ENCODE peak calls at places on chromosomes 1 and 21, in five cellular contexts. Z is HepG2, R is K562, Y is GM12878, L is SK-N-SH. F is an unnamed sample.

GRCh38 chr1:183841950-183842816 is 37.3 kb downstream of the RGL1 start:
- DNase-seq in Z (peak), R (no peak), L (peak), Y (peak), F (no peak)

GRCh38 chr1:77253211-77253610 is 28.6 kb upstream of the AK5 start:
- DNase-seq in L (no peak), R (no peak), Z (no peak), Y (no peak), F (no peak)

GRCh38 chr1:208252126-208252853 is 8.1 kb upstream of the PLXNA2 start:
- DNase-seq in Z (peak), R (peak), Y (no peak), L (peak), F (peak)

GRCh38 chr1:1358433-1359201 is at the start of gene MXRA8:
- DNase-seq in Z (peak), Y (no peak), L (no peak), R (peak), F (no peak)

GRCh38 chr1:61388586-61388985 is 306.2 kb downstream of the NFIA start:
- DNase-seq in Z (no peak), Y (no peak), R (no peak), L (no peak), F (no peak)

GRCh38 chr1:201461783-201462441 is 7.1 kb downstream of the PHLDA3 start:
- DNase-seq in R (peak), Z (peak), Y (no peak), L (no peak), F (peak)

GRCh38 chr1:207500306-207500705 is 4.3 kb downstream of the CR1 start:
- DNase-seq in L (no peak), R (peak), Y (no peak), Z (no peak), F (no peak)

GRCh38 chr1:171581766-171582165 is 40.3 kb upstream of the MYOCOS start:
- DNase-seq in R (no peak), L (no peak), Y (no peak), Z (no peak), F (no peak)

GRCh38 chr1:97243973-97244560 is 522.5 kb downstream of the PTBP2 start:
- DNase-seq in L (peak), Y (no peak), Z (no peak), R (no peak), F (no peak)

GRCh38 chr1:19416919-19417441 is 68.4 kb downstream of the CAPZB start:
- DNase-seq in Y (no peak), L (no peak), Z (no peak), R (no peak), F (no peak)

GRCh38 chr1:161044535-161044907 is 1.3 kb downstream of the USF1 start:
- DNase-seq in Y (no peak), R (no peak), Z (no peak), L (no peak), F (no peak)

GRCh38 chr1:232669981-232670763 is 40.2 kb upstream of the SIPA1L2 start:
- DNase-seq in Y (no peak), L (no peak), R (no peak), Z (no peak), F (no peak)

GRCh38 chr1:152053375-152053774 is 16.6 kb upstream of the S100A11 start:
- DNase-seq in L (no peak), R (no peak), Y (no peak), Z (no peak), F (no peak)

GRCh38 chr1:201461193-201461657 is 7.8 kb downstream of the PHLDA3 start:
- DNase-seq in L (no peak), Y (no peak), R (peak), Z (peak), F (peak)

GRCh38 chr21:32007461-32007860 is 134.6 kb downstream of the HUNK start:
- DNase-seq in R (no peak), L (no peak), Z (no peak), Y (no peak), F (peak)

GRCh38 chr1:59574085-59574484 is 240.7 kb upstream of the HOOK1 start:
- DNase-seq in Y (no peak), L (no peak), R (no peak), Z (no peak), F (no peak)

GRCh38 chr1:152761609-152762213 is 3.9 kb downstream of the KPRP start:
- DNase-seq in R (no peak), L (no peak), Z (no peak), Y (no peak), F (no peak)

GRCh38 chr1:218211241-218211640 is 73.9 kb upstream of the RRP15 start:
- DNase-seq in Z (no peak), Y (no peak), L (no peak), R (no peak), F (no peak)

GRCh38 chr1:21242846-21243245 is 47.4 kb downstream of the ECE1 start:
- DNase-seq in L (no peak), Y (no peak), R (no peak), Z (no peak), F (no peak)

GRCh38 chr1:20343149-20343936 is 52.7 kb downstream of the VWA5B1 start:
- DNase-seq in Y (no peak), Z (no peak), R (peak), L (peak), F (no peak)

GRCh38 chr1:218642033-218642954 is 297.2 kb downstream of the TGFB2 start:
- DNase-seq in Y (no peak), R (no peak), L (no peak), Z (no peak), F (no peak)

GRCh38 chr1:218478336-218478735 is 133.2 kb downstream of the TGFB2 start:
- DNase-seq in Z (peak), L (no peak), R (no peak), Y (no peak), F (peak)

GRCh38 chr1:31020007-31020790 is 45.3 kb downstream of the PUM1 start:
- DNase-seq in Z (no peak), R (no peak), Y (no peak), L (peak), F (no peak)

GRCh38 chr1:169193191-169193850 is 86.8 kb downstream of the ATP1B1 start:
- DNase-seq in Z (no peak), R (peak), Y (no peak), L (peak), F (no peak)

GRCh38 chr21:39377444-39378050 is 28.7 kb upstream of the HMGN1 start:
- DNase-seq in L (no peak), R (peak), Z (peak), Y (no peak), F (no peak)

GRCh38 chr1:210376836-210377377 is 48.2 kb downstream of the HHAT start:
- DNase-seq in L (no peak), Y (no peak), R (no peak), Z (no peak), F (no peak)

GRCh38 chr1:61051455-61052392 is 30.6 kb upstream of the NFIA start:
- DNase-seq in Y (no peak), Z (no peak), R (peak), L (no peak), F (no peak)

GRCh38 chr21:13368200-13368599 is 241.4 kb upstream of the POTED start:
- DNase-seq in L (no peak), Z (no peak), Y (no peak), R (no peak), F (no peak)

GRCh38 chr1:42282024-42282579 is 52.9 kb downstream of the FOXJ3 start:
- DNase-seq in Y (no peak), L (no peak), Z (peak), R (no peak), F (no peak)

GRCh38 chr1:237972186-237972585 is 81.5 kb upstream of the ZP4 start:
- DNase-seq in L (peak), R (no peak), Y (no peak), Z (no peak), F (no peak)

GRCh38 chr1:64891440-64891815 is 74.9 kb downstream of the JAK1 start:
- DNase-seq in R (no peak), L (no peak), Y (no peak), Z (no peak), F (no peak)

GRCh38 chr1:107473065-107473464 is 332.2 kb downstream of the NTNG1 start:
- DNase-seq in R (no peak), Z (no peak), L (no peak), Y (no peak), F (no peak)

GRCh38 chr1:81846630-81847029 is 45.9 kb downstream of the ADGRL2 start:
- DNase-seq in Z (no peak), L (no peak), Y (no peak), R (no peak), F (no peak)

GRCh38 chr1:81840805-81841204 is 40.1 kb downstream of the ADGRL2 start:
- DNase-seq in R (no peak), L (no peak), Y (no peak), Z (no peak), F (no peak)

GRCh38 chr1:81844477-81844876 is 43.7 kb downstream of the ADGRL2 start:
- DNase-seq in L (no peak), Z (no peak), Y (no peak), R (no peak), F (no peak)

GRCh38 chr1:81838600-81839218 is 38.0 kb downstream of the ADGRL2 start:
- DNase-seq in L (no peak), R (no peak), Z (no peak), Y (no peak), F (no peak)

DNA sequence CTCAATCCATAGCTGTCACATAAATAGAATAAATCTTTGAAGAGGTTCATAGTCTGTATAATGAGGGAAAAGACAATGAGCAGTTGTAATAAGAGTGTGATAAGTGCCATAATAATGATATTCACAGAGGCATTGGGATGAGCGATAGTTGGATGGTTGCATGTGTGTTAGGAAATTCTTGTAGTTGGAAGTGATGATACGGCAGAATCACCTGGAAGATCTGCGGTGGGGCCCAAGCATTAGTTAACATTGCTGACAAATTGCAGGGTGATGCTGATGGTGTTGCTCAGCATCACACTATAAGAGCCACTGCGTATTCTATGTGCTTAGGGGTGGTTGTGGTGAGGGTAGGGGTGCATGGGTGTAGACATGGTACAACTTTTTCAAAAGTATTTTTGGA is 41.1 kb downstream of the ADGRL2 start:
- DNase-seq in Z (no peak), Y (no peak), L (no peak), R (no peak), F (no peak)
- TF ChIP-seq SMC3 in Z (no peak), Y (no peak), L (no peak), R (no peak), F (no peak)

DNA sequence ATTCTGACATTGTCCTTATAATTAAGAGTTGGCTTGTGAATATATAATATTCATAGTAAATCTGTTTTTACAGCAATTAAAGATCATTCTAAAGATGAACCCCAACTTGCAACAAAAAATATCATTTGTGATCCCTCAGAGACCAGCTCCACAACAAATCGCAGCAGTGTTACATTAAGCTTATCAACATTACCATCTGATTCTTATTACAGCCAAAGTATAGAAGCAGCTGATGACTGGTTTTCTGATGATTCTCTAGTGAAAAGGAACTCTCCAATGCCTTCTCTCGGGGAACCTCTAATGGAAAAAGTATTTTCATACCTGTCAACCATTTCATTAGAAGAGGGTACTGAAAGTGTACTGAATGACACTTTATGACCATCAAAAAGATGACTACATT is 45.4 kb downstream of the C1orf185 start:
- DNase-seq in Z (no peak), L (peak), R (no peak), Y (no peak), F (no peak)
- TF ChIP-seq EP300 in Z (no peak), L (no peak), R (no peak), Y (no peak), F (no peak)

GRCh38 chr1:228035844-228036243 is 29.0 kb downstream of the WNT3A start:
- DNase-seq in L (no peak), Y (no peak), R (no peak), Z (no peak), F (no peak)
- TF ChIP-seq REST in L (no peak), Y (no peak), R (no peak), Z (no peak), F (no peak)

GRCh38 chr1:23963617-23964234 is 4.1 kb downstream of the PNRC2 start:
- DNase-seq in Y (no peak), Z (no peak), R (no peak), L (no peak), F (no peak)
- TF ChIP-seq SMC3 in Y (no peak), Z (no peak), R (no peak), L (no peak), F (no peak)

GRCh38 chr21:27581168-27581567 is 614.3 kb upstream of the ADAMTS5 start:
- DNase-seq in Y (no peak), Z (no peak), L (no peak), R (no peak), F (no peak)
- TF ChIP-seq EP300 in Y (no peak), Z (no peak), L (no peak), R (no peak), F (no peak)

GRCh38 chr1:178055779-178056471 is 38.0 kb upstream of the RASAL2 start:
- DNase-seq in R (peak), Z (peak), L (no peak), Y (peak), F (peak)
- TF ChIP-seq REST in R (no peak), Z (no peak), L (no peak), Y (no peak), F (no peak)

F was measured in A549.